ENCODE peak calls at places on chromosomes 6 and 20, in six cellular contexts. Y is endothelial cell, I is Ammon's horn, R is heart left ventricle, S is NCI-H1105, G is GM12892. V is an unnamed sample.

GRCh38 chr20:63215101-63216040 is 560 bp downstream of the YTHDF1 start:
- DNase-seq in Y (peak), I (no peak), R (peak), S (peak), G (no peak), V (no peak)

GRCh38 chr6:79302341-79302740 is 67.9 kb upstream of the HMGN3 start:
- DNase-seq in Y (no peak), I (no peak), R (no peak), S (no peak), G (no peak), V (no peak)

GRCh38 chr20:17538517-17539170 is 7.5 kb upstream of the BFSP1 start:
- DNase-seq in Y (no peak), I (no peak), R (no peak), S (no peak), G (no peak), V (no peak)

GRCh38 chr20:45347936-45348809 is at the start of gene SDC4:
- DNase-seq in Y (no peak), I (peak), R (peak), S (peak), G (peak), V (peak)

GRCh38 chr20:57991211-57991841 is 237.1 kb downstream of the ANKRD60 start:
- DNase-seq in Y (no peak), I (no peak), R (no peak), S (no peak), G (no peak), V (peak)

GRCh38 chr6:83221886-83222479 is 28.8 kb downstream of the RWDD2A start:
- DNase-seq in Y (no peak), I (peak), R (no peak), S (peak), G (no peak), V (no peak)

GRCh38 chr6:107626645-107627044 is 136.7 kb downstream of the SOBP start:
- DNase-seq in Y (no peak), I (no peak), R (no peak), S (no peak), G (no peak), V (no peak)

GRCh38 chr20:33893314-33893713 is 82.2 kb downstream of the CHMP4B start:
- DNase-seq in Y (no peak), I (no peak), R (no peak), S (no peak), G (no peak), V (no peak)

V was measured in left cardiac atrium.